ENCODE peak calls at places on chromosomes 4 and X, in four cellular contexts. One of them, this sample, is unnamed.

GRCh38 chr4:37381040-37381668 is 136.6 kb downstream of the NWD2 start:
- DNase-seq in fibroblast of mammary gland: no peak
- DNase-seq in AG09319: no peak
- DNase-seq in activated CD4-positive, alpha-beta T cell treated with anti-CD3 and anti-CD28 coated beads for 24 hours: no peak
- DNase-seq in this sample: no peak

GRCh38 chr4:10605746-10606482 is 78.7 kb downstream of the CLNK start:
- DNase-seq in fibroblast of mammary gland: peak
- DNase-seq in AG09319: no peak
- DNase-seq in activated CD4-positive, alpha-beta T cell treated with anti-CD3 and anti-CD28 coated beads for 24 hours: no peak
- DNase-seq in this sample: no peak

GRCh38 chr4:122874194-122874593 is 47.6 kb downstream of the FGF2 start:
- DNase-seq in fibroblast of mammary gland: peak
- DNase-seq in AG09319: no peak
- DNase-seq in activated CD4-positive, alpha-beta T cell treated with anti-CD3 and anti-CD28 coated beads for 24 hours: no peak
- DNase-seq in this sample: no peak

GRCh38 chr4:90536408-90536807 is 409.2 kb downstream of the CCSER1 start:
- DNase-seq in fibroblast of mammary gland: no peak
- DNase-seq in AG09319: no peak
- DNase-seq in activated CD4-positive, alpha-beta T cell treated with anti-CD3 and anti-CD28 coated beads for 24 hours: no peak
- DNase-seq in this sample: no peak

GRCh38 chr4:52244773-52245360 is 193.8 kb downstream of the SPATA18 start:
- DNase-seq in fibroblast of mammary gland: no peak
- DNase-seq in AG09319: no peak
- DNase-seq in activated CD4-positive, alpha-beta T cell treated with anti-CD3 and anti-CD28 coated beads for 24 hours: no peak
- DNase-seq in this sample: no peak

GRCh38 chr4:22515145-22515887 is 550 bp downstream of the ADGRA3 start:
- DNase-seq in fibroblast of mammary gland: peak
- DNase-seq in AG09319: no peak
- DNase-seq in activated CD4-positive, alpha-beta T cell treated with anti-CD3 and anti-CD28 coated beads for 24 hours: no peak
- DNase-seq in this sample: no peak

GRCh38 chr4:139665690-139666529 is at the start of gene MGST2:
- DNase-seq in fibroblast of mammary gland: peak
- DNase-seq in AG09319: no peak
- DNase-seq in activated CD4-positive, alpha-beta T cell treated with anti-CD3 and anti-CD28 coated beads for 24 hours: no peak
- DNase-seq in this sample: peak

GRCh38 chr4:109429545-109429944 is 4.1 kb upstream of the SEC24B start:
- DNase-seq in fibroblast of mammary gland: no peak
- DNase-seq in AG09319: no peak
- DNase-seq in activated CD4-positive, alpha-beta T cell treated with anti-CD3 and anti-CD28 coated beads for 24 hours: no peak
- DNase-seq in this sample: no peak

GRCh38 chr4:30330894-30331652 is 389.1 kb upstream of the PCDH7 start:
- DNase-seq in fibroblast of mammary gland: no peak
- DNase-seq in AG09319: no peak
- DNase-seq in activated CD4-positive, alpha-beta T cell treated with anti-CD3 and anti-CD28 coated beads for 24 hours: no peak
- DNase-seq in this sample: no peak

GRCh38 chr4:41525129-41525528 is 12.8 kb upstream of the LIMCH1 start:
- DNase-seq in fibroblast of mammary gland: no peak
- DNase-seq in AG09319: no peak
- DNase-seq in activated CD4-positive, alpha-beta T cell treated with anti-CD3 and anti-CD28 coated beads for 24 hours: no peak
- DNase-seq in this sample: no peak

GRCh38 chr4:8820178-8821102 is 51.2 kb downstream of the HMX1 start:
- DNase-seq in fibroblast of mammary gland: no peak
- DNase-seq in AG09319: no peak
- DNase-seq in activated CD4-positive, alpha-beta T cell treated with anti-CD3 and anti-CD28 coated beads for 24 hours: no peak
- DNase-seq in this sample: no peak

GRCh38 chrX:130110379-130111219 is at the start of gene ELF4:
- DNase-seq in fibroblast of mammary gland: peak
- DNase-seq in AG09319: no peak
- DNase-seq in activated CD4-positive, alpha-beta T cell treated with anti-CD3 and anti-CD28 coated beads for 24 hours: peak
- DNase-seq in this sample: no peak

GRCh38 chr4:137738377-137738990 is 206.2 kb upstream of the PCDH18 start:
- DNase-seq in fibroblast of mammary gland: peak
- DNase-seq in AG09319: peak
- DNase-seq in activated CD4-positive, alpha-beta T cell treated with anti-CD3 and anti-CD28 coated beads for 24 hours: no peak
- DNase-seq in this sample: no peak

GRCh38 chr4:86033171-86033570 is 326.7 kb downstream of the MAPK10 start:
- DNase-seq in fibroblast of mammary gland: peak
- DNase-seq in AG09319: peak
- DNase-seq in activated CD4-positive, alpha-beta T cell treated with anti-CD3 and anti-CD28 coated beads for 24 hours: no peak
- DNase-seq in this sample: no peak

GRCh38 chrX:16120431-16120830 is 2.9 kb upstream of the GRPR start:
- DNase-seq in fibroblast of mammary gland: no peak
- DNase-seq in AG09319: no peak
- DNase-seq in activated CD4-positive, alpha-beta T cell treated with anti-CD3 and anti-CD28 coated beads for 24 hours: no peak
- DNase-seq in this sample: no peak

GRCh38 chrX:46710927-46711623 is 47.8 kb downstream of the SLC9A7 start:
- DNase-seq in fibroblast of mammary gland: no peak
- DNase-seq in AG09319: no peak
- DNase-seq in activated CD4-positive, alpha-beta T cell treated with anti-CD3 and anti-CD28 coated beads for 24 hours: no peak
- DNase-seq in this sample: no peak

GRCh38 chr4:85489273-85489672 is 14.3 kb downstream of the ARHGAP24 start:
- DNase-seq in fibroblast of mammary gland: peak
- DNase-seq in AG09319: no peak
- DNase-seq in activated CD4-positive, alpha-beta T cell treated with anti-CD3 and anti-CD28 coated beads for 24 hours: no peak
- DNase-seq in this sample: no peak

GRCh38 chrX:77442728-77443127 is 4.5 kb upstream of the FGF16 start:
- DNase-seq in fibroblast of mammary gland: peak
- DNase-seq in AG09319: no peak
- DNase-seq in activated CD4-positive, alpha-beta T cell treated with anti-CD3 and anti-CD28 coated beads for 24 hours: no peak
- DNase-seq in this sample: no peak

GRCh38 chr4:150695162-150695561 is 113.2 kb downstream of the MAB21L2 start:
- DNase-seq in fibroblast of mammary gland: no peak
- DNase-seq in AG09319: no peak
- DNase-seq in activated CD4-positive, alpha-beta T cell treated with anti-CD3 and anti-CD28 coated beads for 24 hours: no peak
- DNase-seq in this sample: no peak

GRCh38 chr4:107183155-107183774 is 147.2 kb upstream of the DKK2 start:
- DNase-seq in fibroblast of mammary gland: peak
- DNase-seq in AG09319: peak
- DNase-seq in activated CD4-positive, alpha-beta T cell treated with anti-CD3 and anti-CD28 coated beads for 24 hours: no peak
- DNase-seq in this sample: no peak

GRCh38 chrX:41695464-41695863 is 6.7 kb downstream of the GPR34 start:
- DNase-seq in fibroblast of mammary gland: peak
- DNase-seq in AG09319: no peak
- DNase-seq in activated CD4-positive, alpha-beta T cell treated with anti-CD3 and anti-CD28 coated beads for 24 hours: no peak
- DNase-seq in this sample: no peak

GRCh38 chr4:26048378-26048882 is 134.4 kb downstream of the SMIM20 start:
- DNase-seq in fibroblast of mammary gland: peak
- DNase-seq in AG09319: peak
- DNase-seq in activated CD4-positive, alpha-beta T cell treated with anti-CD3 and anti-CD28 coated beads for 24 hours: no peak
- DNase-seq in this sample: no peak

GRCh38 chr4:71020611-71021010 is 27.2 kb downstream of the DCK start:
- DNase-seq in fibroblast of mammary gland: no peak
- DNase-seq in AG09319: no peak
- DNase-seq in activated CD4-positive, alpha-beta T cell treated with anti-CD3 and anti-CD28 coated beads for 24 hours: no peak
- DNase-seq in this sample: no peak

GRCh38 chr4:141021397-141022194 is 111.7 kb downstream of the RNF150 start:
- DNase-seq in fibroblast of mammary gland: peak
- DNase-seq in AG09319: no peak
- DNase-seq in activated CD4-positive, alpha-beta T cell treated with anti-CD3 and anti-CD28 coated beads for 24 hours: no peak
- DNase-seq in this sample: no peak

GRCh38 chr4:55397521-55398321 is 2.0 kb downstream of the TMEM165 start:
- DNase-seq in fibroblast of mammary gland: peak
- DNase-seq in AG09319: no peak
- DNase-seq in activated CD4-positive, alpha-beta T cell treated with anti-CD3 and anti-CD28 coated beads for 24 hours: no peak
- DNase-seq in this sample: no peak

GRCh38 chr4:142416711-142417275 is 429.3 kb downstream of the INPP4B start:
- DNase-seq in fibroblast of mammary gland: peak
- DNase-seq in AG09319: no peak
- DNase-seq in activated CD4-positive, alpha-beta T cell treated with anti-CD3 and anti-CD28 coated beads for 24 hours: no peak
- DNase-seq in this sample: no peak

GRCh38 chr4:152283806-152284470 is 252.0 kb downstream of the FBXW7 start:
- DNase-seq in fibroblast of mammary gland: peak
- DNase-seq in AG09319: no peak
- DNase-seq in activated CD4-positive, alpha-beta T cell treated with anti-CD3 and anti-CD28 coated beads for 24 hours: no peak
- DNase-seq in this sample: no peak

GRCh38 chr4:81330018-81330417 is 115.0 kb upstream of the PRKG2 start:
- DNase-seq in fibroblast of mammary gland: no peak
- DNase-seq in AG09319: no peak
- DNase-seq in activated CD4-positive, alpha-beta T cell treated with anti-CD3 and anti-CD28 coated beads for 24 hours: no peak
- DNase-seq in this sample: no peak

GRCh38 chr4:3397128-3397527 is 44.6 kb upstream of the HGFAC start:
- DNase-seq in fibroblast of mammary gland: no peak
- DNase-seq in AG09319: no peak
- DNase-seq in activated CD4-positive, alpha-beta T cell treated with anti-CD3 and anti-CD28 coated beads for 24 hours: no peak
- DNase-seq in this sample: no peak

GRCh38 chr4:102324725-102325124 is 20.6 kb downstream of the SLC39A8 start:
- DNase-seq in fibroblast of mammary gland: peak
- DNase-seq in AG09319: peak
- DNase-seq in activated CD4-positive, alpha-beta T cell treated with anti-CD3 and anti-CD28 coated beads for 24 hours: no peak
- DNase-seq in this sample: no peak

GRCh38 chrX:11890843-11891514 is 132.9 kb downstream of the MSL3 start:
- DNase-seq in fibroblast of mammary gland: peak
- DNase-seq in AG09319: no peak
- DNase-seq in activated CD4-positive, alpha-beta T cell treated with anti-CD3 and anti-CD28 coated beads for 24 hours: no peak
- DNase-seq in this sample: no peak

GRCh38 chr4:27049101-27049829 is 188.6 kb downstream of the STIM2 start:
- DNase-seq in fibroblast of mammary gland: no peak
- DNase-seq in AG09319: no peak
- DNase-seq in activated CD4-positive, alpha-beta T cell treated with anti-CD3 and anti-CD28 coated beads for 24 hours: no peak
- DNase-seq in this sample: no peak

This sample was measured in GM18507.